ENCODE peak calls at places on chromosomes 1 and 21, in four cellular contexts. Y, T, B and C are unnamed samples.

GRCh38 chr1:44798481-44799365 is 1.5 kb upstream of the PLK3 start:
- DNase-seq in Y (no peak), T (no peak), B (no peak), C (no peak)

GRCh38 chr1:112614460-112615065 is 4.4 kb downstream of the ST7L start:
- DNase-seq in Y (no peak), T (peak), B (no peak), C (peak)

GRCh38 chr1:152964536-152964935 is 5.9 kb upstream of the SPRR4 start:
- DNase-seq in Y (no peak), T (no peak), B (no peak), C (no peak)

GRCh38 chr1:40120128-40120527 is 23.1 kb upstream of the PPT1 start:
- DNase-seq in Y (no peak), T (no peak), B (no peak), C (no peak)

GRCh38 chr1:66521736-66522365 is 12.1 kb upstream of the SGIP1 start:
- DNase-seq in Y (no peak), T (no peak), B (no peak), C (no peak)

GRCh38 chr1:63592536-63593302 is 492 bp upstream of the PGM1 start:
- DNase-seq in Y (no peak), T (no peak), B (peak), C (no peak)

GRCh38 chr1:228935855-228936727 is 200.8 kb downstream of the RHOU start:
- DNase-seq in Y (no peak), T (no peak), B (no peak), C (no peak)

GRCh38 chr1:184276416-184276815 is 110.4 kb upstream of the C1orf21 start:
- DNase-seq in Y (no peak), T (no peak), B (no peak), C (no peak)

GRCh38 chr1:18234790-18235242 is 127.2 kb downstream of the IGSF21 start:
- DNase-seq in Y (peak), T (peak), B (peak), C (peak)

GRCh38 chr1:42913426-42914091 is 45.1 kb downstream of the SLC2A1 start:
- DNase-seq in Y (peak), T (peak), B (peak), C (peak)

GRCh38 chr1:85078903-85079302 is 30.6 kb upstream of the MCOLN3 start:
- DNase-seq in Y (no peak), T (no peak), B (no peak), C (peak)

GRCh38 chr21:32951041-32951440 is 74.7 kb upstream of the OLIG2 start:
- DNase-seq in Y (no peak), T (no peak), B (no peak), C (no peak)

GRCh38 chr1:19621274-19621950 is 22.7 kb upstream of the NBL1 start:
- DNase-seq in Y (no peak), T (no peak), B (no peak), C (no peak)

GRCh38 chr1:222454782-222455181 is 93.1 kb downstream of the HHIPL2 start:
- DNase-seq in Y (no peak), T (no peak), B (no peak), C (no peak)

GRCh38 chr1:89151021-89151420 is 24.8 kb downstream of the GBP7 start:
- DNase-seq in Y (no peak), T (no peak), B (no peak), C (no peak)

GRCh38 chr1:227357229-227358078 is 39.2 kb upstream of the CDC42BPA start:
- DNase-seq in Y (peak), T (peak), B (peak), C (peak)

GRCh38 chr1:16017461-16018303 is at the start of gene HSPB7:
- DNase-seq in Y (peak), T (peak), B (no peak), C (peak)

GRCh38 chr1:68049941-68050878 is at the start of gene DIRAS3:
- DNase-seq in Y (no peak), T (peak), B (no peak), C (no peak)

GRCh38 chr1:193211539-193211938 is 25.1 kb upstream of the B3GALT2 start:
- DNase-seq in Y (no peak), T (no peak), B (peak), C (no peak)

GRCh38 chr1:117312453-117313138 is 54.7 kb upstream of the MAN1A2 start:
- DNase-seq in Y (no peak), T (peak), B (peak), C (peak)

GRCh38 chr1:67211589-67212563 is 45.6 kb downstream of the IL23R start:
- DNase-seq in Y (peak), T (peak), B (peak), C (no peak)

GRCh38 chr1:165900576-165901380 is 73.4 kb downstream of the UCK2 start:
- DNase-seq in Y (no peak), T (no peak), B (peak), C (no peak)

GRCh38 chr1:205658943-205659581 is 21.2 kb downstream of the SLC45A3 start:
- DNase-seq in Y (peak), T (peak), B (peak), C (peak)

GRCh38 chr1:93810316-93810715 is 68.7 kb downstream of the DNTTIP2 start:
- DNase-seq in Y (no peak), T (no peak), B (no peak), C (no peak)

GRCh38 chr1:77888071-77888428 is 374 bp upstream of the NEXN start:
- DNase-seq in Y (no peak), T (no peak), B (peak), C (peak)

GRCh38 chr21:29299906-29300546 is 1.3 kb downstream of the BACH1 start:
- DNase-seq in Y (no peak), T (peak), B (peak), C (peak)

GRCh38 chr1:231420299-231420958 is 1.7 kb downstream of the EGLN1 start:
- DNase-seq in Y (no peak), T (peak), B (no peak), C (no peak)

GRCh38 chr21:35509004-35509704 is 460.1 kb upstream of the RUNX1 start:
- DNase-seq in Y (no peak), T (no peak), B (no peak), C (no peak)

GRCh38 chr1:226293553-226293920 is 15.4 kb downstream of the LIN9 start:
- DNase-seq in Y (no peak), T (no peak), B (no peak), C (no peak)
- TF ChIP-seq ELF4 in Y (no peak), T (no peak), B (no peak), C (no peak)

DNA sequence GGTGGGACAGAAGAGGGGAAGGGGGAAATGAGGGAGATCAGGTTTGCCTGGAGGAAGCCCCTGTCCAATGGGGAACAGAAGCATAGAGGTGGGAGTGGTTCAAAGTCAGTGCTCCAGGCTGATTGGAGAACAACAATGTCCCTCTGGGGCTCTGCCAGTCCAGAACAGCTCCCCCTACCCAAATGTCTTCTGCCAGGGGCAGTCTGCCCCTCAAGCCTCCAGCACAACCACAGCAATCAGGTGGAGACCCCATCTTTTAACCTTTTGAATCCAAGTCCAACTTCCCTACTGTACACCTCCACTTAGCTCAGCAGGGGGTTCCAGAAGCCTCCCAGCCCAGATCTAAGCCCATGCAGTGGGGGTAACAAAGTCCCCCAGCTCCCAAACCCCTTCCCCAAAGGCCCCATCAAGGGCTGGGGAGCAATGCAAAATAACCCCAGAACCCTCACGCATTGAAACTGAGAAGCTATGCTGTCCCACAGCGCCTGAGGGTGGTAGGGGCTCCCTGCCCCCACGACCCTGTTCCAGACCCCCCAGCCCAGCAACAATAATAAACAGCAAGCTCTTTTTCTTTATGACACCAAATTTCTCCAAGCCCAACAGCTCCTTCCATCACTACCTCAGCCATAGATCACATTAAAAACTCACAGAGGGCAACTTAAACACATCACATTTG is 3.3 kb downstream of the AHDC1 start:
- DNase-seq in Y (no peak), T (peak), B (peak), C (peak)
- TF ChIP-seq SP1 in Y (no peak), T (no peak), B (no peak), C (no peak)

DNA sequence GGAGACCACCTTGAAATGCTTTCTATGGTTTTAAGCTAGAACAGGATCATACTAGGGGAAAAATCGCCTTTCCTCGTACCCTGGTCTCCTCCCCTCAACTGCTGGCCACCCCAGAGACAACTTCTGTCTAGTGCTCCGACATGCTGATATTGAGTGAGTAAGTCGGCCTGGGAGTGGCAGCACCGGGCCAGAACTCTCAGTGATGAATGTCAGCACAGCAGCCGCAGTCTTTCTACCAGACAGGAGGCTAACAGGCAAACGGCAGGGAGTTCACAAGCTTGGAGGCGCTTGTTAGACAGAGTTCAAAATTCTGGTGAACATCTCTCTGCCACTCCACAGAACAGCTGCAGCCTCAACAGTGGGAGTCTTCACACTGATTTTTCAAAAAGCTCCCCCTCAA is 716.9 kb downstream of the ADGRL2 start:
- DNase-seq in Y (peak), T (no peak), B (no peak), C (peak)
- TF ChIP-seq ELF4 in Y (no peak), T (no peak), B (no peak), C (no peak)

GRCh38 chr1:218301217-218301616 is 16.1 kb downstream of the RRP15 start:
- DNase-seq in Y (no peak), T (no peak), B (no peak), C (no peak)

GRCh38 chr1:218294531-218294930 is 9.4 kb downstream of the RRP15 start:
- DNase-seq in Y (no peak), T (no peak), B (no peak), C (no peak)

GRCh38 chr1:218299416-218299815 is 14.3 kb downstream of the RRP15 start:
- DNase-seq in Y (no peak), T (peak), B (peak), C (peak)

GRCh38 chr1:218298398-218298797 is 13.3 kb downstream of the RRP15 start:
- DNase-seq in Y (no peak), T (peak), B (no peak), C (no peak)

DNA sequence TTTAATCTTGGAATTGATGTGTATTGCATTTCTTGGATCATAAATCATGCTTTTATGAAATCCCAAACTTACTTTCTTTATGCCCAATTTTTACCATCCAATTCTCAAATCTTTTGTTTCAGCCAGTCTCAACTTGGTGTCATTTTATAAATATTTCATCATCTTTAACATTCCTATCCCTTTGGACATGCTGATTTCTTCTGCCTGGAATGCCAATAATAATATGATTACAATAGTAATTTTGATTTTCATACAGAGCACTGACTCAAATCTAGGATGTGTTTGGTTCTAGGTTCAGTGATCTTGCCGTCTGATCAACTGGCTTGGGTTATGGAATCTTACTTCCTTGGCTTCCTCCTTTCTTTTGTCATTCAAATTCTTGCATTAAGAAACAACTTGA is 12.8 kb downstream of the RRP15 start:
- DNase-seq in Y (no peak), T (no peak), B (no peak), C (no peak)
- TF ChIP-seq SP1 in Y (no peak), T (no peak), B (no peak), C (no peak)

GRCh38 chr1:101188311-101188710 is 48.5 kb upstream of the S1PR1 start:
- DNase-seq in Y (no peak), T (no peak), B (no peak), C (no peak)
- TF ChIP-seq ELF4 in Y (no peak), T (no peak), B (no peak), C (no peak)